ENCODE peak calls at places on chromosomes 1 and 21, in four cellular contexts. Z is HL-60, N is GM23338, E is HCT116. J is an unnamed sample.

GRCh38 chr1:117262976-117263375 is 52.2 kb upstream of the VTCN1 start:
- DNase-seq in Z (no peak), N (no peak), E (no peak), J (no peak)

GRCh38 chr1:1024421-1025415 is 4.8 kb downstream of the AGRN start:
- DNase-seq in Z (no peak), N (peak; percentile 97), E (peak; percentile 51), J (no peak)

GRCh38 chr1:23927097-23927496 is 13.9 kb upstream of the CNR2 start:
- DNase-seq in Z (no peak), N (no peak), E (no peak), J (no peak)

GRCh38 chr1:202834771-202835547 is 24.2 kb downstream of the PCAT6 start:
- DNase-seq in Z (no peak), N (no peak), E (no peak), J (no peak)

GRCh38 chr1:22327411-22327810 is 124.2 kb upstream of the ZBTB40 start:
- DNase-seq in Z (no peak), N (no peak), E (no peak), J (no peak)

GRCh38 chr1:213728593-213729536 is 258.9 kb upstream of the PROX1 start:
- DNase-seq in Z (no peak), N (no peak), E (no peak), J (no peak)

GRCh38 chr1:50667272-50667671 is 244.0 kb upstream of the DMRTA2 start:
- DNase-seq in Z (no peak), N (no peak), E (no peak), J (no peak)

GRCh38 chr1:66605419-66605997 is 71.6 kb downstream of the SGIP1 start:
- DNase-seq in Z (no peak), N (no peak), E (no peak), J (no peak)

GRCh38 chr1:35931424-35932157 is 686 bp downstream of the AGO3 start:
- DNase-seq in Z (no peak), N (no peak), E (no peak), J (no peak)

GRCh38 chr1:117240547-117240946 is 29.8 kb upstream of the VTCN1 start:
- DNase-seq in Z (no peak), N (no peak), E (no peak), J (no peak)

GRCh38 chr21:43739648-43740435 is 20.9 kb downstream of the PDXK start:
- DNase-seq in Z (no peak), N (no peak), E (no peak), J (no peak)

GRCh38 chr1:163410073-163410522 is 88.3 kb downstream of the NUF2 start:
- DNase-seq in Z (peak; percentile 1), N (peak; percentile 94), E (peak; percentile 48), J (no peak)

GRCh38 chr1:13779930-13780329 is 79.9 kb downstream of the PRDM2 start:
- DNase-seq in Z (no peak), N (no peak), E (no peak), J (no peak)

GRCh38 chr1:92951141-92951582 is 10.1 kb downstream of the DIPK1A start:
- DNase-seq in Z (no peak), N (no peak), E (peak; percentile 26), J (no peak)

GRCh38 chr21:20997308-20997632 is 939 bp upstream of the NCAM2 start:
- DNase-seq in Z (no peak), N (peak; percentile 36), E (no peak), J (no peak)

GRCh38 chr1:55007626-55008025 is 8.9 kb downstream of the BSND start:
- DNase-seq in Z (no peak), N (no peak), E (no peak), J (peak; percentile 16)

GRCh38 chr1:81660286-81660685 is 140.4 kb upstream of the ADGRL2 start:
- DNase-seq in Z (no peak), N (no peak), E (no peak), J (no peak)

GRCh38 chr1:64983110-64983509 is 16.8 kb upstream of the JAK1 start:
- DNase-seq in Z (no peak), N (no peak), E (no peak), J (no peak)

GRCh38 chr1:23246274-23246673 is 29.0 kb upstream of the HTR1D start:
- DNase-seq in Z (no peak), N (no peak), E (no peak), J (no peak)

GRCh38 chr1:9651565-9652378 is at the start of gene PIK3CD:
- DNase-seq in Z (no peak), N (peak; percentile 84), E (no peak), J (peak; percentile 93)

GRCh38 chr1:36533897-36534296 is 51.2 kb upstream of the CSF3R start:
- DNase-seq in Z (no peak), N (no peak), E (no peak), J (no peak)

GRCh38 chr1:92599184-92599583 is 112.5 kb upstream of the GFI1 start:
- DNase-seq in Z (no peak), N (peak; percentile 18), E (peak; percentile 23), J (no peak)

GRCh38 chr1:15345711-15346355 is 63.9 kb upstream of the EFHD2 start:
- DNase-seq in Z (peak; percentile 78), N (no peak), E (no peak), J (peak; percentile 91)

GRCh38 chr1:226599636-226600238 is 51.2 kb downstream of the STUM start:
- DNase-seq in Z (no peak), N (no peak), E (no peak), J (no peak)

GRCh38 chr1:19361231-19362147 is 49.4 kb downstream of the SLC66A1 start:
- DNase-seq in Z (no peak), N (no peak), E (no peak), J (no peak)

GRCh38 chr1:50841791-50842387 is 118.2 kb downstream of the FAF1 start:
- DNase-seq in Z (no peak), N (no peak), E (no peak), J (no peak)

GRCh38 chr1:26067432-26067911 is at the start of gene TRIM63:
- DNase-seq in Z (no peak), N (no peak), E (no peak), J (no peak)

GRCh38 chr1:84888753-84889152 is 4.3 kb downstream of the LPAR3 start:
- DNase-seq in Z (no peak), N (no peak), E (no peak), J (no peak)

DNA sequence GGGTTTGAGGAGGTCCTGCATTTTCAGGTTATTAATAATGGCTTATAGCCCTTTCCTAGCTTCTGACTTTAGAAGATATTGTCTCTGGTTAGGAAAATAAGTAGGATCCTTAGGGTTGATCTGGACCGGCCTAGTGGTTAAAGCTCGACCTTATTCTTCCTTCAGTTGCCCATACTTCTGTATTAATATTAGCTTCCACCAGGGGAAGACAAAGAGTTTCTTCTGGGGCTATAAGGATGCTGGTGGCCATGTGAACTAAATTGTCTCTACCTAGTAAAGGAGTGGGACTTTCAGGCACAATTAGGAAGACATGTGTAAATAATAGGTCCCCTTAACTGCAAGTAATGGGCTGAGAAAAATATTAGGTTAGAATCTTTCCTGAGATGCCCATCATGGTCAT is 20.6 kb upstream of the FCGR2A start:
- DNase-seq in Z (no peak), N (peak; percentile 21), E (no peak), J (no peak)
- H3K27me3 ChIP-seq in Z (no peaks in the 10 kb centered on the region), N (no peaks in the 10 kb centered on the region), E (no peaks in the 10 kb centered on the region), J (no peaks in the 10 kb centered on the region)

GRCh38 chr1:208041505-208041904 is 130.6 kb upstream of the CD34 start:
- DNase-seq in Z (no peak), N (no peak), E (no peak), J (peak; percentile 37)

GRCh38 chr1:208039536-208040332 is 128.8 kb upstream of the CD34 start:
- DNase-seq in Z (no peak), N (no peak), E (no peak), J (no peak)

GRCh38 chr1:208042041-208042615 is 131.2 kb upstream of the CD34 start:
- DNase-seq in Z (no peak), N (no peak), E (no peak), J (peak; percentile 61)

GRCh38 chr1:208042868-208043267 is 131.9 kb upstream of the CD34 start:
- DNase-seq in Z (no peak), N (no peak), E (no peak), J (peak; percentile 56)

GRCh38 chr1:208040714-208041393 is 129.9 kb upstream of the CD34 start:
- DNase-seq in Z (no peak), N (no peak), E (no peak), J (no peak)
- TF ChIP-seq POLR2AphosphoS5 in Z (no peak), N (no peak), E (no peak), J (no peak)

DNA sequence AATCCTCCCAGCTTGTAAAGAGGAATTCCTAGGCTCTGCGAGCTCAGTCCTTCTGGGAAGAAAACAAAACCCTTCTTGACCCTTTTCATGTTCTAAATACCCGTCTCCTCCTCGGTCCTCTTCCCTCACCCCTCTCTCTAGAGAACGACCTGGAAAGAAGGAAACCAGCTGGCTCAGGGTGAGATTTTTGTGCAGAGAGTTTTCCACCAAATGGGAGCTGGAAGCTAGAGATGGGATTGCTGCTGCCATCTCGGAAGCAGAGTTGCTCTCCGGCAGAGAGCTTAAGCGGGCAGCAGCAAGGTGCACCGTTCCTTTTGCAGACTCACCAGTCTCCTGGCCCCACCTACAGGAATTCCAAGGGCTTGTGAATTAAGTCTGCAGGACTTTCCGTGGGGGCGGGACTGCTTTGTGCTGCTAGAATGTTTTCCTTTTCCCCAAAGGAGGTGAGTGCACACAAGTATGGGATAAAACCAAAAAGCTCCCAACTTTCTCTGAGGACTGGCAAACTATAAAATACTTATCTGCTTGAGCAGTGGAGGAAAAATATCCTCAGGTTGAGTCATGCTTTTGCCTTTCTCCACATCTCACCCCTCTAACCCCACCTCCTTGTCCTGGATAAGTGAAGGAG is 29.1 kb upstream of the KIAA0040 start:
- DNase-seq in Z (no peak), N (peak; percentile 85), E (no peak), J (no peak)
- TF ChIP-seq CTCF in Z (no peak), N (no peak), E (no peak), J (no peak)

GRCh38 chr1:17525065-17525464 is 14.4 kb upstream of the ARHGEF10L start:
- DNase-seq in Z (no peak), N (no peak), E (no peak), J (no peak)
- H3K27me3 ChIP-seq in Z (peaks cover 11% of the 10 kb centered on the region), N (no peaks in the 10 kb centered on the region), E (no peaks in the 10 kb centered on the region), J (no peaks in the 10 kb centered on the region)

GRCh38 chr1:6221210-6221784 is 14.5 kb downstream of the ICMT start:
- DNase-seq in Z (no peak), N (no peak), E (no peak), J (no peak)
- TF ChIP-seq POLR2AphosphoS5 in Z (no peak), N (no peak), E (no peak), J (no peak)

GRCh38 chr1:246114369-246114768 is 392.7 kb downstream of the SMYD3 start:
- DNase-seq in Z (no peak), N (peak; percentile 23), E (no peak), J (no peak)

GRCh38 chr1:246121533-246121932 is 385.5 kb downstream of the SMYD3 start:
- DNase-seq in Z (no peak), N (no peak), E (no peak), J (no peak)

GRCh38 chr1:246122071-246122470 is 385.0 kb downstream of the SMYD3 start:
- DNase-seq in Z (no peak), N (no peak), E (no peak), J (no peak)

GRCh38 chr1:246113555-246114095 is 393.5 kb downstream of the SMYD3 start:
- DNase-seq in Z (no peak), N (no peak), E (no peak), J (no peak)

GRCh38 chr1:246117066-246117791 is 389.9 kb downstream of the SMYD3 start:
- DNase-seq in Z (peak; percentile 30), N (peak; percentile 72), E (no peak), J (no peak)
- TF ChIP-seq CTCF in Z (peak; percentile 17), N (peak; percentile 57), E (peak; percentile 31), J (peak; percentile 26)

GRCh38 chr1:215872658-215873057 is 305.6 kb downstream of the KCTD3 start:
- DNase-seq in Z (no peak), N (peak; percentile 32), E (no peak), J (no peak)
- H3K27me3 ChIP-seq in Z (no peaks in the 10 kb centered on the region), N (no peaks in the 10 kb centered on the region), E (no peaks in the 10 kb centered on the region), J (no peaks in the 10 kb centered on the region)